ENCODE peak calls at places on chromosomes 5 and 9, in six cellular contexts. E, W, D, Y, N and J are unnamed samples. For H3K36me3, the result is how much of the 10 kb centered on the place peaks cover.

GRCh38 chr5:58849995-58850667 is 267.3 kb downstream of the RAB3C start:
- DNase-seq in E (peak), N (peak), Y (no peak), D (no peak), W (no peak), J (peak)

GRCh38 chr9:4921449-4921848 is 63.6 kb upstream of the JAK2 start:
- DNase-seq in N (no peak), D (no peak), Y (no peak), W (no peak), E (no peak), J (no peak)

GRCh38 chr5:2223303-2223702 is 340.6 kb upstream of the IRX4 start:
- DNase-seq in D (no peak), E (no peak), N (no peak), Y (no peak), W (no peak), J (no peak)

GRCh38 chr5:134436523-134437339 is 25.1 kb upstream of the CDKN2AIPNL start:
- DNase-seq in E (peak), W (peak), N (peak), D (peak), Y (peak), J (peak)

GRCh38 chr5:106584268-106584667 is 1086.5 kb downstream of the EFNA5 start:
- DNase-seq in N (no peak), Y (no peak), W (no peak), E (no peak), D (no peak), J (no peak)

GRCh38 chr5:72523960-72524582 is 16.9 kb upstream of the ZNF366 start:
- DNase-seq in W (no peak), D (no peak), N (peak), Y (no peak), E (peak), J (peak)

GRCh38 chr9:37746448-37747270 is 6.9 kb upstream of the TRMT10B start:
- DNase-seq in N (no peak), W (no peak), Y (no peak), E (no peak), D (no peak), J (no peak)

GRCh38 chr5:135324897-135325650 is 74.0 kb downstream of the MACROH2A1 start:
- DNase-seq in Y (no peak), N (no peak), E (peak), W (no peak), D (peak), J (no peak)

GRCh38 chr5:56011835-56012234 is 17.1 kb upstream of the IL6ST start:
- DNase-seq in N (no peak), W (no peak), D (no peak), E (no peak), Y (no peak), J (no peak)

GRCh38 chr5:91281409-91281808 is 101.7 kb downstream of the ARRDC3 start:
- DNase-seq in D (no peak), E (no peak), N (no peak), Y (no peak), W (no peak), J (no peak)

GRCh38 chr5:35145671-35146317 is 84.5 kb downstream of the PRLR start:
- DNase-seq in Y (no peak), W (no peak), N (no peak), D (no peak), E (no peak), J (no peak)

GRCh38 chr5:58002318-58002717 is 457.6 kb downstream of the PLK2 start:
- DNase-seq in Y (no peak), N (no peak), E (no peak), D (no peak), W (no peak), J (no peak)

GRCh38 chr9:36023260-36024048 is 13.3 kb upstream of the RECK start:
- DNase-seq in N (peak), W (peak), Y (peak), E (peak), D (peak), J (peak)

DNA sequence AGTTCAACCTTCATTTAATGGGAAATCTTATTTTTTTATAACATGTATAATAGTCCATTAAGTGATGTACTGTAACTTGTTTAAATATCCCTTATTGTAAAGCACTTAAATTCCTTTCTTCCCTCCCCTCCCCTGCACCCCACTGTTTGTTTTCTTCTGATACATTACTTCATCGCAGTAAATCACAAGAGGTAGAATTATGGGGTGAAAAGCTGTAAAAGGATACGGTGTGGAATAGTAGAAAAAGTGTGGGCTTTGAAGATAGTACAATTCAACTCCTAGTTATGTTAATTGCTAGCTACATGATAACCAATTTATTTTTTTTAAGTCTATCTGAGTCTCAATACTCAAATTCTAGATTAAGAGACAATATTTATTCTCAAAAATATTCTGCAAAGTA is 41.9 kb upstream of the MACIR start:
- DNase-seq in W (no peak), D (no peak), E (no peak), Y (no peak), N (no peak), J (no peak)
- H3K27ac ChIP-seq in W (no peak), D (no peak), E (no peak), Y (no peak), N (no peak), J (no peak)

GRCh38 chr9:112331676-112331955 is 1.8 kb downstream of the PTBP3 start:
- DNase-seq in W (no peak), D (no peak), E (no peak), Y (no peak), N (no peak), J (no peak)

GRCh38 chr9:112333639-112334318 is 360 bp upstream of the PTBP3 start:
- DNase-seq in E (peak), W (peak), D (peak), Y (peak), N (peak), J (peak)

GRCh38 chr9:112332977-112333638 is at the start of gene PTBP3:
- DNase-seq in Y (peak), W (peak), N (peak), D (peak), E (peak), J (peak)

GRCh38 chr9:112332272-112332671 is 1.1 kb downstream of the PTBP3 start:
- DNase-seq in D (no peak), W (no peak), E (no peak), N (no peak), Y (no peak), J (no peak)

DNA sequence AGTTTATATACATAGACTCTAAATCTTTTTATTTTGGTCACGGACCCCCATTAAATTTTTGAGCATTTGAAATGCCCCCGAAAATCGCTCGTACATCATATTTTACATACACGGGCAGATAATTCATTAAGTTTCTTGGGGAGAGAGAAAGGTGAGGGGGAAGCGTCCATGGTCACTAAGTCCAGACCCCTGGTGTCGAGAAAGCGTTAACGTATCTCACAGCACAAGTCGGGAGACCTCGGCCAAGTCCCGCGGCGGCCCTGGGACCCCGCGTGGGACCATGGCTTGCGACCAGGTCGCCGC is 794 bp downstream of the PTBP3 start:
- DNase-seq in N (no peak), E (no peak), W (no peak), Y (no peak), D (no peak), J (no peak)
- H3K4me3 ChIP-seq in N (peak), E (peak), W (peak), Y (peak), D (peak), J (peak)

DNA sequence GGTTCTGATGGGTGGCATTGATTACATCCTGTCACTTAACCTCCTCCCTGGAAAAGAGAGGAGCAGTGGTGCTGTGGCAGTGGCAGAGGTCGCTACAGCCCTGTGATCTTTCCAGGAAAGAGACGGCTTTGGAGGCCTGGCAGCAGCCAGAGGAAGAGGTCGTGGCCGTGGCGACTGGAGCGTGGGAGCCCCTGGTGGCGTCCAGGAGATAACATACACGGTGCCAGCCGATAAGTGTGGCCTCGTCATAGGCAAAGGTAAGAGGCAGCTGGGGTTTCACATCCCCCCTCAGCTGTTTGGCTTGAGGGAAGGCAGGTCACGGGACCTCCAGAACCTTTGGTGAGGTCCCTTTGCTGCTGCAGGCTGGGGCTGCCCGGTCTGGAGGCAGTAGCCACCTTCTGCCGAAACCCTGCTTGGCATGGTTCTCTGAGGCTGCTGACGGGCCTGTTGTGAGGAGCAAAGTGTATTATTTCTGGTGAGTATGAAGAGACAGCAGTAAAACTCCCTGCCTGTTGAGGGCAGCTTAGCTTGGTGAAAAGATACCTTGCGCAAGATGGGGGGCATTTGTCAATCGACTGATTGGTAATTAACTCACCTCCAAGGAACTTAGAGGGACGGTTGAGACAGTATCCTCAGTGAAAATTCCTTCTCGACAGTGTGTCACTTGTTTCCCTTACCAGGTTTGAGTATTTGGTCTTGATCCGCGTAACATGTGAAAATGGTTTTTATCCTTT is 38.0 kb upstream of the PRDM12 start:
- DNase-seq in E (no peak), W (peak), D (no peak), Y (no peak), N (peak), J (no peak)
- H3K36me3 ChIP-seq in E (under half), W (under half), D (under half), Y (half or more), N (under half), J (under half)

DNA sequence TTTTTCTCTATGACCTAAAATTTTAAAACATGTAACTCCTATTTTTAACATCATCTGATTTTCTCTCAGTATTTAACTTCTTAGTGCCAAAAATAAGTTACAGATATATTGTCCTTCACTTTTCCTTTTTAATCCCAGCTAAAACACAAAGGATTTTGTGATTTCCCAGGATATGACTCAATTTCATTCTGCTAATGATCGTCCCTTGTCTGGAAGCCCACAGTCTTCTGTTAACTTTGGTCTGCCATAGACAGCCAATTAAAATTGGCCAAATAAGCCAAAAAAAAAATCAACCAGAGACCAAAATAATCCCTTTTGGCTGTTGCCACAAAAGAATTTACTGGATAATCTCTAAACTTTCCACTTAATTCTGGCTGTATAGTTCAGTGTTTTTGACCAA is 124.5 kb upstream of the FST start:
- DNase-seq in E (no peak), N (no peak), D (no peak), Y (no peak), W (no peak), J (no peak)
- H3K27ac ChIP-seq in E (no peak), N (no peak), D (no peak), Y (no peak), W (no peak), J (no peak)